ENCODE peak calls at places on chromosomes 4 and X, in seven cellular contexts. N is WTC11, A is NB4, O is HepG2, J is endothelial cell of umbilical vein, X is HCT116, S is K562. D is an unnamed sample.

GRCh38 chr4:145819246-145820181 is 119.1 kb downstream of the ZNF827 start:
- DNase-seq in N (no peak), A (no peak), O (no peak), J (no peak), X (no peak), S (no peak), D (no peak)

GRCh38 chr4:128387600-128388351 is 100.2 kb upstream of the PGRMC2 start:
- DNase-seq in N (no peak), A (no peak), O (no peak), J (no peak), X (no peak), S (no peak), D (no peak)

GRCh38 chr4:124631760-124632159 is 80.8 kb downstream of the ANKRD50 start:
- DNase-seq in N (no peak), A (peak), O (no peak), J (peak), X (peak), S (peak), D (peak)

GRCh38 chr4:156962551-156962974 is 9.0 kb downstream of the PDGFC start:
- DNase-seq in N (no peak), A (no peak), O (peak), J (no peak), X (no peak), S (no peak), D (no peak)

GRCh38 chr4:6783111-6783981 is 819 bp downstream of the KIAA0232 start:
- DNase-seq in N (peak), A (peak), O (peak), J (peak), X (peak), S (peak), D (peak)

GRCh38 chrX:102745513-102746133 is 25.1 kb downstream of the GPRASP3 start:
- DNase-seq in N (peak), A (no peak), O (no peak), J (no peak), X (no peak), S (no peak), D (no peak)

GRCh38 chr4:52658671-52659015 is 458 bp downstream of the USP46 start:
- DNase-seq in N (peak), A (peak), O (no peak), J (peak), X (no peak), S (peak), D (no peak)

GRCh38 chr4:36178489-36178888 is 65.8 kb downstream of the ARAP2 start:
- DNase-seq in N (no peak), A (no peak), O (no peak), J (no peak), X (no peak), S (no peak), D (no peak)

GRCh38 chr4:173264245-173264959 is 69.8 kb downstream of the HMGB2 start:
- DNase-seq in N (no peak), A (peak), O (no peak), J (peak), X (no peak), S (peak), D (no peak)

GRCh38 chrX:75229774-75230173 is 44.1 kb upstream of the UPRT start:
- DNase-seq in N (no peak), A (no peak), O (no peak), J (no peak), X (no peak), S (no peak), D (no peak)

GRCh38 chr4:77104405-77105292 is 28.9 kb upstream of the CCNI start:
- DNase-seq in N (no peak), A (no peak), O (no peak), J (no peak), X (no peak), S (peak), D (no peak)

GRCh38 chr4:46931981-46932380 is 22.9 kb upstream of the COX7B2 start:
- DNase-seq in N (peak), A (peak), O (peak), J (peak), X (no peak), S (no peak), D (peak)

GRCh38 chr4:80388284-80388607 is 52.7 kb downstream of the CFAP299 start:
- DNase-seq in N (no peak), A (no peak), O (no peak), J (no peak), X (no peak), S (no peak), D (no peak)

GRCh38 chr4:10091531-10092181 is 24.9 kb downstream of the WDR1 start:
- DNase-seq in N (no peak), A (no peak), O (no peak), J (no peak), X (no peak), S (no peak), D (no peak)

GRCh38 chr4:138192113-138192512 is 50.0 kb downstream of the SLC7A11 start:
- DNase-seq in N (no peak), A (peak), O (peak), J (peak), X (peak), S (peak), D (peak)

GRCh38 chr4:113069212-113069892 is 19.9 kb downstream of the ANK2 start:
- DNase-seq in N (no peak), A (peak), O (peak), J (no peak), X (no peak), S (no peak), D (no peak)

GRCh38 chrX:13092455-13092941 is 48.1 kb upstream of the FAM9C start:
- DNase-seq in N (no peak), A (peak), O (no peak), J (no peak), X (no peak), S (no peak), D (no peak)

GRCh38 chrX:40127052-40127451 is 29.3 kb upstream of the BCOR start:
- DNase-seq in N (no peak), A (peak), O (no peak), J (no peak), X (no peak), S (no peak), D (no peak)

GRCh38 chrX:17412692-17413091 is 37.7 kb downstream of the NHS start:
- DNase-seq in N (no peak), A (no peak), O (no peak), J (no peak), X (peak), S (no peak), D (peak)

GRCh38 chr4:173171098-173171497 is 2.5 kb downstream of the GALNT7 start:
- DNase-seq in N (no peak), A (peak), O (peak), J (peak), X (no peak), S (peak), D (peak)

GRCh38 chr4:4984186-4984585 is 35.1 kb downstream of the CYTL1 start:
- DNase-seq in N (no peak), A (no peak), O (no peak), J (no peak), X (no peak), S (no peak), D (no peak)

GRCh38 chr4:147546341-147546740 is 65.4 kb downstream of the EDNRA start:
- DNase-seq in N (no peak), A (no peak), O (no peak), J (peak), X (no peak), S (no peak), D (peak)

GRCh38 chr4:52376107-52376704 is 282.9 kb downstream of the USP46 start:
- DNase-seq in N (no peak), A (peak), O (peak), J (peak), X (peak), S (peak), D (peak)

GRCh38 chr4:22389240-22389871 is 126.5 kb downstream of the ADGRA3 start:
- DNase-seq in N (peak), A (peak), O (peak), J (peak), X (peak), S (peak), D (peak)

GRCh38 chrX:46582325-46582724 is 8.8 kb downstream of the CHST7 start:
- DNase-seq in N (no peak), A (no peak), O (no peak), J (peak), X (peak), S (no peak), D (no peak)

GRCh38 chr4:171929477-171929876 is 116.3 kb downstream of the GALNTL6 start:
- DNase-seq in N (no peak), A (no peak), O (no peak), J (no peak), X (no peak), S (no peak), D (no peak)

GRCh38 chrX:39577976-39578962 is 519.5 kb downstream of the BCOR start:
- DNase-seq in N (no peak), A (peak), O (no peak), J (no peak), X (no peak), S (no peak), D (no peak)

GRCh38 chr4:16692493-16692892 is 206.0 kb downstream of the LDB2 start:
- DNase-seq in N (no peak), A (no peak), O (no peak), J (no peak), X (no peak), S (no peak), D (no peak)

GRCh38 chrX:148049441-148049840 is 68.3 kb downstream of the FMR1NB start:
- DNase-seq in N (no peak), A (peak), O (peak), J (peak), X (peak), S (peak), D (peak)

GRCh38 chr4:170538821-170539473 is 449.2 kb upstream of the AADAT start:
- DNase-seq in N (no peak), A (no peak), O (no peak), J (no peak), X (no peak), S (no peak), D (no peak)

GRCh38 chr4:99655315-99656081 is 2.1 kb downstream of the C4orf54 start:
- DNase-seq in N (no peak), A (no peak), O (no peak), J (peak), X (no peak), S (no peak), D (no peak)

GRCh38 chr4:7915875-7916242 is 23.8 kb downstream of the AFAP1 start:
- DNase-seq in N (no peak), A (no peak), O (no peak), J (no peak), X (no peak), S (no peak), D (no peak)

GRCh38 chr4:78938474-78938867 is 767 bp downstream of the PAQR3 start:
- DNase-seq in N (no peak), A (no peak), O (no peak), J (no peak), X (no peak), S (no peak), D (no peak)

GRCh38 chrX:12076046-12076445 is 62.2 kb upstream of the FRMPD4 start:
- DNase-seq in N (no peak), A (no peak), O (no peak), J (no peak), X (no peak), S (no peak), D (peak)

GRCh38 chr4:91502365-91502764 is 801.4 kb upstream of the GRID2 start:
- DNase-seq in N (no peak), A (peak), O (peak), J (peak), X (peak), S (no peak), D (no peak)

GRCh38 chr4:78480286-78480685 is 71.3 kb upstream of the ANXA3 start:
- DNase-seq in N (no peak), A (no peak), O (no peak), J (no peak), X (no peak), S (no peak), D (no peak)

GRCh38 chr4:77385124-77385969 is 220.3 kb upstream of the CXCL13 start:
- DNase-seq in N (peak), A (peak), O (peak), J (peak), X (peak), S (peak), D (peak)

GRCh38 chr4:103645991-103646390 is 73.8 kb downstream of the TACR3 start:
- DNase-seq in N (no peak), A (no peak), O (no peak), J (no peak), X (no peak), S (no peak), D (no peak)

DNA sequence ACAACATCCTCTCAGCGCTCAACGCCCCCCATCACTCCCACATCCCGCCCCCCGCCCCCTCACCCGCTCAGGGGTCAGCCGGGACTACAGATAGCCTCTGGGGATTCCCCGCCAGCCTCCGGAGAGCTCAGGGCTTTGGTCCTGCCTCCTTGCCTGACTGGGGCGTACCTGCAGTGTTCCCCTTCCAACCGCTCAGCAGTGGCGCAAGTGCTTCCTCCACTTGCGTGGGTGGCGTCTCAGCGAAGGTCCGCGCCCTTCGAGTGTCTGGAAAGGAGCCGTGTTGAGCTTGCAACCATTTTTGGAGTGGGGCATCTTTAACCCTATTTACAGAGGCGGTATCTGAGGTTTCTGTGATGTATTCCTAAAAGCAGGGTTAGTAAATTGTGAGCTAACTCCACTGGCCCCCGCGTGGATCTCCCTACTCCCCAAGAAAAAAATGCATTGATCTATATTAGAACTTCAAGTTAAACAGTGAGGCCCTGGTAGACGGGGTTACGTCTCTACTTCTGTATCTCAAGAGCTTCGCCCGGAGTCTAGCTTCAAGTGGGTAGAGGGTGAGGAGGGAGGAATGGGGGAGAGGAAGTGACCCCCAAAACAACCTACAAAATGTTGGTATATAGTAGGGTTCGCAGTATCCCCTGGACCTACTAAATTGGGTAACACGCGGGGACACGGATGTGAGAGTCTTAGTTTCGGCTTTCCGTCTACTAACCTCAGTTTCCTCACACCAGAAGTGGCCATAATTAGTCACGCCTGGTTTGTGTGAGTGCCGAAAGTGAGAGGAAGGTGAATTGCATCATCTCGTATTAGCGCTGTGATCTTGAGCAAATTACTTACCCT is 16.1 kb downstream of the NKX3-2 start:
- DNase-seq in N (no peak), A (peak), O (no peak), J (no peak), X (no peak), S (no peak), D (no peak)
- TF ChIP-seq MAX in N (no peak), A (peak), O (no peak), J (no peak), X (no peak), S (no peak), D (no peak)

GRCh38 chrX:118823263-118824172 is at the start of gene ZCCHC12:
- DNase-seq in N (peak), A (peak), O (peak), J (peak), X (peak), S (peak), D (peak)
- TF ChIP-seq MAX in N (peak), A (no peak), O (no peak), J (no peak), X (no peak), S (no peak), D (no peak)

DNA sequence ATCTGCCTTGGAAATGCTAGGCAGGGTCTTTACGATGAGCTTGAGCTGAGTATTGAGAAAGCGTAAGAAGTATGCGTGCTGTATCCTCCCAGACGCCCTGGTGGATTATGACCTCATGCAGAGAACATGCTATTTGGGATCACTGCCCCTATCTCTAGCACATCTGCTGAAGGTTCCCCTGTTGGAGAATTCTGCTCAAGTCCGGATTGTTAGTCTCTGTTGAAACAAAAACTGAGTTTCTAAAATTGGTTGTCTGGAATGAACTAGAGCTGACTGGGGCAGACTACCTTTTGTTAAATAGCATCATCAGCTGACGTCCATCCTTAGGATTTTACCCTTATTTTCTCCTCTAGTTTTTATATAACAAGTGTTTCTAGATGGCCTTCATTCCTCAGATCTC is 7.5 kb downstream of the FHDC1 start:
- DNase-seq in N (no peak), A (no peak), O (no peak), J (no peak), X (no peak), S (no peak), D (no peak)
- TF ChIP-seq MAX in N (no peak), A (no peak), O (no peak), J (no peak), X (no peak), S (no peak), D (no peak)

DNA sequence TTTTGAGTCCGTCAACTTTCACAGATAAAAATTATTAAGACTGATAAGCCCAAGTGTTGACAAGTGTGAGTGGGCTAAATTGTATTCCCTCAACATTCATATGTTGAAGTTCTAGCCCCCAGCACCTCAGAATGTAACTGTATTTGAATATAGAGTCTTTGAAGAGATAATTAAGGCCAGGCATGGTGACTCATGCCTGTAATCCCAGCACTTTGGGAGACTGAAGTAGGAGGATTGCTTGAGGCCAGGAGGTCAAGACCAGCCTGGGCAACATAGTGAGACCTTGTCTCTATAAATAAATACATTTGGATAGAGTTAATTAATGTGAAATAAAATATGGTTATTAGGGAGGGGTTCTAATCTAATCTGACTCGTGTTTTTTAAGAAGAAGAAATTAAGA is 29.7 kb upstream of the SLC25A4 start:
- DNase-seq in N (no peak), A (no peak), O (no peak), J (no peak), X (no peak), S (peak), D (no peak)
- TF ChIP-seq MAX in N (no peak), A (no peak), O (no peak), J (no peak), X (no peak), S (no peak), D (no peak)

GRCh38 chrX:112678831-112679230 is 907 bp downstream of the LHFPL1 start:
- DNase-seq in N (no peak), A (no peak), O (no peak), J (no peak), X (no peak), S (no peak), D (no peak)
- TF ChIP-seq MAX in N (no peak), A (no peak), O (no peak), J (no peak), X (no peak), S (no peak), D (no peak)

GRCh38 chr4:101158136-101158485 is 189.2 kb downstream of the PPP3CA start:
- DNase-seq in N (no peak), A (no peak), O (no peak), J (no peak), X (no peak), S (no peak), D (no peak)

GRCh38 chr4:101157415-101158135 is 189.8 kb downstream of the PPP3CA start:
- DNase-seq in N (no peak), A (no peak), O (no peak), J (no peak), X (no peak), S (no peak), D (no peak)

GRCh38 chr4:101155368-101155767 is 192.0 kb downstream of the PPP3CA start:
- DNase-seq in N (no peak), A (no peak), O (no peak), J (peak), X (peak), S (no peak), D (peak)

GRCh38 chr4:101155859-101156430 is 191.4 kb downstream of the PPP3CA start:
- DNase-seq in N (no peak), A (no peak), O (no peak), J (no peak), X (no peak), S (no peak), D (no peak)

GRCh38 chr4:101156619-101157310 is 190.6 kb downstream of the PPP3CA start:
- DNase-seq in N (no peak), A (no peak), O (no peak), J (no peak), X (no peak), S (no peak), D (no peak)
- TF ChIP-seq MAX in N (no peak), A (no peak), O (no peak), J (no peak), X (no peak), S (no peak), D (no peak)

D was measured in A549.